ENCODE peak calls at places on chromosome 13, in seven cellular contexts. A, U, S, H, E, K and V are unnamed samples.

GRCh38 chr13:107144432-107144831 is 576.5 kb upstream of the ARGLU1 start:
- DNase-seq in A (peak; percentile 4), U (no peak), S (no peak), H (peak; percentile 4), E (no peak), K (no peak), V (no peak)

GRCh38 chr13:49821216-49821820 is 28.8 kb upstream of the KPNA3 start:
- DNase-seq in A (peak; percentile 4), U (no peak), S (no peak), H (no peak), E (no peak), K (no peak), V (no peak)

GRCh38 chr13:95569966-95570365 is 17.4 kb downstream of the CLDN10 start:
- DNase-seq in A (no peak), U (no peak), S (no peak), H (no peak), E (no peak), K (no peak), V (no peak)

GRCh38 chr13:52405767-52406494 is at the start of gene THSD1:
- DNase-seq in A (peak; percentile 56), U (peak; percentile 85), S (no peak), H (peak; percentile 36), E (peak; percentile 21), K (peak; percentile 89), V (no peak)

GRCh38 chr13:43725460-43725859 is 61.3 kb downstream of the ENOX1 start:
- DNase-seq in A (no peak), U (no peak), S (no peak), H (no peak), E (no peak), K (no peak), V (no peak)

GRCh38 chr13:107133950-107134349 is 566.0 kb upstream of the ARGLU1 start:
- DNase-seq in A (no peak), U (no peak), S (no peak), H (no peak), E (no peak), K (no peak), V (no peak)

GRCh38 chr13:46659413-46660065 is 106.6 kb downstream of the LRCH1 start:
- DNase-seq in A (no peak), U (no peak), S (no peak), H (no peak), E (no peak), K (no peak), V (no peak)

GRCh38 chr13:62320129-62320724 is 904.6 kb upstream of the PCDH20 start:
- DNase-seq in A (peak; percentile 11), U (no peak), S (peak; percentile 25), H (peak; percentile 33), E (no peak), K (no peak), V (no peak)

GRCh38 chr13:91632071-91632470 is 233.7 kb downstream of the GPC5 start:
- DNase-seq in A (no peak), U (no peak), S (no peak), H (peak; percentile 27), E (no peak), K (no peak), V (no peak)

GRCh38 chr13:23673354-23673753 is 103.1 kb downstream of the TNFRSF19 start:
- DNase-seq in A (peak; percentile 94), U (no peak), S (no peak), H (peak; percentile 99), E (no peak), K (no peak), V (no peak)

GRCh38 chr13:114078501-114079451 is 53.6 kb downstream of the RASA3 start:
- DNase-seq in A (peak; percentile 69), U (peak; percentile 71), S (no peak), H (peak; percentile 92), E (no peak), K (peak; percentile 66), V (peak; percentile 23)

GRCh38 chr13:93108111-93108581 is 118.5 kb upstream of the GPC6 start:
- DNase-seq in A (no peak), U (no peak), S (no peak), H (peak; percentile 12), E (no peak), K (no peak), V (no peak)

GRCh38 chr13:66994097-66994496 is 236.0 kb downstream of the PCDH9 start:
- DNase-seq in A (peak; percentile 60), U (peak; percentile 71), S (peak; percentile 36), H (peak; percentile 72), E (peak; percentile 72), K (peak; percentile 61), V (peak; percentile 67)

DNA sequence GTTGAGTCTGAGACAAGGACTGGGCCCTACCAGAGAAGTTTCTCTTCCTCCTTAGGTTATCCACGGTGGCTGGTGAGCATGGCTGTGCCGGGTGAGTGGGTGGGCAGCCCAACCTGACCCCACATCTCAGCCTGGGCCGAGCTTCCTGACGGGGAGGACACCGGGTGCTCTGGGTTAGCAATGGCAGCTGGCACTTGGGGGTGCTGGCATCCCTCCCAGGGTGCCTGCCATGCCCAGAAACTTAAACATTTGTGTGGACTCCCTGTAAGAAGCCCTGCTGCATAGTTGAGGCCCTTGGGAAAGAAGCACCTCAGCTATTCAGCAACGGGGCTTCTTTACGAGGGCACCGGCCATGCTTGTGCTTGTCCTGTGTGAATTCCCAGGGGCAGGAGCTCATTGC is 33.9 kb upstream of the MEDAG start:
- DNase-seq in A (no peak), U (no peak), S (no peak), H (no peak), E (no peak), K (no peak), V (no peak)
- H3K4me3 ChIP-seq in A (no peak overlapping the region), U (no peak overlapping the region), S (no peak overlapping the region), H (no peak overlapping the region), E (no peak overlapping the region), K (no peak overlapping the region), V (no peak overlapping the region)

DNA sequence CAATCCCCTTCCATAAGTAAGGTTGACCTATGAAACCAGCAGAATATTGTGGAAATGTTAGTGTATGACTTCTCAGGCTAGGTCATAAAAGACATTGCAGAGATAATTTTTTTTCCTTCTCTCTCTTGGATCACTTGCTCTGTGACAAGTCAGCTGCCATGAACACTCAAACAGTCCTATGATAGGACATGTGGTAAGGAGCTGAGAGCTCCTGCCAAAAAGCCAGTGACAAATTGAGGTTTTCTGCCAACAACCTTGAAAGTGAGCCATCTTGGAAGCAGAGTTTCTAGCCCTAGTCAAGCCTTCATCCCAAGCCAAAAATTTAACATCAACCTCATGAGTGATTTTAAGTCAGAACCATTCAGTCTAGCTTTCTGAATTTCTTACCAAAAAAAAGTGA is 270.9 kb upstream of the NBEA start:
- DNase-seq in A (peak; percentile 15), U (peak; percentile 28), S (no peak), H (peak; percentile 53), E (no peak), K (peak; percentile 45), V (no peak)
- H3K4me3 ChIP-seq in A (no peak overlapping the region), U (no peak overlapping the region), S (no peak overlapping the region), H (no peak overlapping the region), E (no peak overlapping the region), K (no peak overlapping the region), V (no peak overlapping the region)

GRCh38 chr13:74575729-74576125 is 441.5 kb upstream of the KLF12 start:
- DNase-seq in A (peak; percentile 46), U (peak; percentile 91), S (no peak), H (peak; percentile 49), E (peak; percentile 17), K (peak; percentile 83), V (peak; percentile 80)

GRCh38 chr13:74571811-74572210 is 437.6 kb upstream of the KLF12 start:
- DNase-seq in A (no peak), U (no peak), S (no peak), H (no peak), E (no peak), K (no peak), V (no peak)

GRCh38 chr13:74576504-74576903 is 442.3 kb upstream of the KLF12 start:
- DNase-seq in A (no peak), U (no peak), S (no peak), H (no peak), E (no peak), K (no peak), V (no peak)

GRCh38 chr13:74573654-74574053 is 439.4 kb upstream of the KLF12 start:
- DNase-seq in A (no peak), U (no peak), S (no peak), H (no peak), E (no peak), K (no peak), V (no peak)

DNA sequence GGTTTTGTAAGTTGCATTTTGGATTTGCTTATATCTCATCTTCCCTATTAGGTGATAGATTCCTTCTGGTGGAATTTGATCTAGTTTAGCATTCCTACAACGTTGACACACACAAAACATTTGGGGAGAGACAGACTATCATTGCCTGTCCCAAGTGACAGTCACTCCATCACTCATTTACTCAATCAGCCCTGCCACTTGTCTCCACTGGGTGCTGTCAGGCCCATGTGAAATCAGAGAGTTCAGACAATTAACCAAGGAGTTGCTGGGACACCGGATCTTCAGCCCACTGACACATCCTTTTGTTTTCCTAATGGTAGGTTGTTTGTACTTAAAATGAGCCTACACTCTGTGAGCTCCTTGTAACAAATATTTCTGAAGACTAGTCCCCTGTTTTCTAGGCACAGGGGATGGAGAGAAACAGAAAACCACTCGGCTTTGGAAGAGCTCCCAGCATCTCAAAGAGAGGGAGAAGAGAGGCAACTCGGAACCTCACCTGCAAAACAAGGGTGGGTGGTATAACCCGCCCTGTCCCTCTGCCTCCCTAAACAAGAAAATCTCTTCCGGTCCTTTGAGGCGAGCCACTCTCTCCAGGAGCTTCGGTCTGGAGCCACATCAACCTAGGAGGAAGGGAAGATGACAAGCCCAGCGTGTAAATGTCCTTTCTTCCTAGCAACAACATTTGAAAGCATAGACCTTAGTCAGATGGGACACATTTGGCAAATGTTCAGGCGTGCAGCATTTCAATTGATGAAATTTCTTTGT is 440.9 kb upstream of the KLF12 start:
- DNase-seq in A (no peak), U (no peak), S (no peak), H (no peak), E (no peak), K (no peak), V (no peak)
- H3K4me3 ChIP-seq in A (peak overlapping the region; percentile 59), U (peak overlapping the region; percentile 36), S (peak overlapping the region; percentile 50), H (peak overlapping the region; percentile 66), E (no peak overlapping the region), K (peak overlapping the region; percentile 49), V (peak overlapping the region; percentile 39)

GRCh38 chr13:97933736-97934135 is 19.7 kb upstream of the IPO5 start:
- DNase-seq in A (no peak), U (no peak), S (no peak), H (no peak), E (no peak), K (no peak), V (no peak)

GRCh38 chr13:97932006-97932405 is 21.5 kb upstream of the IPO5 start:
- DNase-seq in A (no peak), U (no peak), S (no peak), H (no peak), E (no peak), K (no peak), V (no peak)

DNA sequence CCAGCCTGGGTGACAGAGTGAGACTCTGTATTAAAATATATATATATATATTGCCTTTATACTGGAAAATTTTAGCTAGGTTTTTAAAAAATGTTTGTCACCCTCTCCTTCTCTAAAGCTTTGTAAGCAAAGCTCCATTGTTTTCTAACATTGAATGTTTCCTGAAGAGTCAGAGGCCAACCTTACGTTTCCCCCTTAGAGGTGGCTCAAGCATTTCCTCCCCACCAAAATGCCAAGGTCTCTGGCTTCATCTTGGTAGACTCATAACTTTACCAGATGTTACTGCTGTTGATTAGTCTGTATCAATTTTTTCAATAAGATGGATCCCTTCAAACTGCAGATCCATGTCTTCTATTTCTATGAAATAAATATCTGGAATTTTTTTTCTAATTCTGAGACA is 25.2 kb upstream of the IPO5 start:
- DNase-seq in A (no peak), U (no peak), S (no peak), H (no peak), E (no peak), K (no peak), V (no peak)
- H3K4me3 ChIP-seq in A (no peak overlapping the region), U (no peak overlapping the region), S (no peak overlapping the region), H (no peak overlapping the region), E (no peak overlapping the region), K (no peak overlapping the region), V (no peak overlapping the region)